ENCODE peak calls at places on chromosomes 2 and 18, in five cellular contexts. C is mammary epithelial cell; H is nucleus accumbens; K is CD4-positive, alpha-beta T cell; M is NCI-H69. O is an unnamed sample.

GRCh38 chr2:5692561-5693287 is 540 bp downstream of the SOX11 start:
- DNase-seq in C (no peak), M (peak; percentile 49), H (no peak), K (no peak), O (no peak)

GRCh38 chr2:91477731-91478672 is 2786.5 kb downstream of the RPIA start:
- DNase-seq in K (no peak), M (no peak), C (no peak), H (no peak), O (no peak)

GRCh38 chr2:23480991-23481797 is 96.2 kb downstream of the KLHL29 start:
- DNase-seq in H (no peak), K (no peak), C (peak; percentile 93), M (peak; percentile 87), O (peak; percentile 86)

GRCh38 chr2:172777431-172777830 is 41.8 kb downstream of the RAPGEF4 start:
- DNase-seq in C (no peak), K (no peak), H (no peak), M (no peak), O (no peak)

GRCh38 chr2:140604096-140604495 is 1526.7 kb downstream of the LRP1B start:
- DNase-seq in M (no peak), C (no peak), H (no peak), K (no peak), O (no peak)

GRCh38 chr2:14628906-14629305 is 3.6 kb upstream of the LRATD1 start:
- DNase-seq in C (peak; percentile 88), M (peak; percentile 41), H (no peak), K (no peak), O (peak; percentile 36)

GRCh38 chr2:4528773-4529172 is 825.4 kb downstream of the DCDC2C start:
- DNase-seq in C (no peak), H (no peak), K (no peak), M (no peak), O (no peak)

GRCh38 chr2:127609818-127610217 is 36.1 kb upstream of the GPR17 start:
- DNase-seq in M (no peak), C (no peak), K (no peak), H (no peak), O (no peak)

GRCh38 chr2:133836220-133836619 is 268.0 kb upstream of the NCKAP5 start:
- DNase-seq in C (no peak), M (no peak), H (no peak), K (no peak), O (no peak)

GRCh38 chr18:44637210-44638051 is 43.3 kb upstream of the SETBP1 start:
- DNase-seq in M (no peak), K (no peak), H (peak; percentile 1), C (peak; percentile 86), O (peak; percentile 64)

GRCh38 chr18:59900222-59901128 is 679 bp downstream of the PMAIP1 start:
- DNase-seq in K (peak; percentile 53), M (peak; percentile 97), C (peak; percentile 73), H (no peak), O (peak; percentile 25)

GRCh38 chr2:36967236-36967876 is 1.0 kb upstream of the STRN start:
- DNase-seq in K (no peak), C (peak; percentile 3), H (no peak), M (peak; percentile 60), O (no peak)

GRCh38 chr2:177078416-177078815 is 134.2 kb upstream of the HNRNPA3 start:
- DNase-seq in K (no peak), M (no peak), H (peak; percentile 67), C (peak; percentile 12), O (peak; percentile 63)

GRCh38 chr18:74310411-74310810 is 5.2 kb upstream of the C18orf63 start:
- DNase-seq in K (no peak), M (peak; percentile 75), C (peak; percentile 65), H (no peak), O (peak; percentile 6)

GRCh38 chr2:135002836-135003235 is 44.4 kb downstream of the MAP3K19 start:
- DNase-seq in K (no peak), M (no peak), C (no peak), H (no peak), O (no peak)

O was measured in trophoblast cell.